ENCODE peak calls at places on chromosomes 12 and 14, in seven cellular contexts. E, X, G, I, Z, P and S are unnamed samples. For H3K9me3, the result is how much of the 10 kb centered on the place peaks cover.

GRCh38 chr12:103503546-103504480 is 8.0 kb upstream of the C12orf42 start:
- DNase-seq in E (no peak), X (no peak), G (peak), I (no peak), Z (no peak), P (no peak), S (peak)

GRCh38 chr14:94045563-94046345 is 19.6 kb downstream of the OTUB2 start:
- DNase-seq in E (no peak), X (no peak), G (no peak), I (no peak), Z (no peak), P (no peak), S (no peak)

GRCh38 chr12:2959508-2960431 is 573 bp downstream of the TEAD4 start:
- DNase-seq in E (peak), X (peak), G (peak), I (peak), Z (peak), P (peak), S (peak)

GRCh38 chr14:101237241-101237616 is 324.1 kb upstream of the DIO3 start:
- DNase-seq in E (no peak), X (peak), G (no peak), I (no peak), Z (no peak), P (no peak), S (no peak)

GRCh38 chr12:124159655-124160054 is 135.2 kb upstream of the RFLNA start:
- DNase-seq in E (no peak), X (no peak), G (no peak), I (no peak), Z (no peak), P (no peak), S (peak)

GRCh38 chr12:111426341-111427185 is 20.8 kb downstream of the SH2B3 start:
- DNase-seq in E (peak), X (no peak), G (no peak), I (no peak), Z (no peak), P (no peak), S (peak)

GRCh38 chr12:51593539-51593938 is 2.5 kb downstream of the SCN8A start:
- DNase-seq in E (no peak), X (no peak), G (no peak), I (peak), Z (peak), P (no peak), S (peak)

GRCh38 chr12:127008758-127009403 is 1258.1 kb upstream of the TMEM132C start:
- DNase-seq in E (no peak), X (no peak), G (no peak), I (no peak), Z (no peak), P (no peak), S (peak)

GRCh38 chr14:68705741-68706283 is 87.1 kb downstream of the ZFP36L1 start:
- DNase-seq in E (no peak), X (no peak), G (peak), I (no peak), Z (no peak), P (no peak), S (peak)

GRCh38 chr12:122871851-122872785 is 23.8 kb downstream of the VPS37B start:
- DNase-seq in E (peak), X (peak), G (peak), I (peak), Z (peak), P (no peak), S (peak)

GRCh38 chr14:69586420-69586819 is 11.7 kb upstream of the CCDC177 start:
- DNase-seq in E (no peak), X (no peak), G (no peak), I (no peak), Z (no peak), P (no peak), S (no peak)

GRCh38 chr12:916712-917445 is 32.6 kb downstream of the RAD52 start:
- DNase-seq in E (no peak), X (no peak), G (no peak), I (no peak), Z (no peak), P (no peak), S (no peak)

GRCh38 chr14:67240168-67240932 is 885 bp upstream of the PALS1 start:
- DNase-seq in E (peak), X (peak), G (peak), I (peak), Z (no peak), P (peak), S (peak)

GRCh38 chr14:45716506-45716905 is 463.5 kb upstream of the MIS18BP1 start:
- DNase-seq in E (no peak), X (no peak), G (no peak), I (no peak), Z (no peak), P (no peak), S (no peak)

GRCh38 chr14:89466939-89467338 is 49.9 kb upstream of the FOXN3 start:
- DNase-seq in E (peak), X (no peak), G (no peak), I (no peak), Z (no peak), P (no peak), S (no peak)

GRCh38 chr12:83823386-83824045 is 1089.1 kb downstream of the SLC6A15 start:
- DNase-seq in E (peak), X (peak), G (peak), I (peak), Z (no peak), P (no peak), S (peak)

GRCh38 chr12:68245071-68246021 is 8.1 kb downstream of the IL22 start:
- DNase-seq in E (no peak), X (no peak), G (no peak), I (no peak), Z (peak), P (no peak), S (no peak)

GRCh38 chr12:42684171-42685071 is 94.9 kb upstream of the PRICKLE1 start:
- DNase-seq in E (no peak), X (no peak), G (no peak), I (no peak), Z (peak), P (no peak), S (no peak)

GRCh38 chr12:49293056-49293956 is 1.6 kb upstream of the PRPH start:
- DNase-seq in E (peak), X (no peak), G (peak), I (no peak), Z (no peak), P (no peak), S (peak)

GRCh38 chr12:95169368-95169767 is 47.9 kb downstream of the FGD6 start:
- DNase-seq in E (no peak), X (no peak), G (peak), I (peak), Z (peak), P (no peak), S (peak)

GRCh38 chr12:70608184-70608583 is 29.0 kb downstream of the PTPRB start:
- DNase-seq in E (no peak), X (no peak), G (no peak), I (no peak), Z (peak), P (no peak), S (no peak)

GRCh38 chr14:77469041-77469440 is 11.1 kb downstream of the AHSA1 start:
- DNase-seq in E (no peak), X (peak), G (no peak), I (no peak), Z (no peak), P (no peak), S (no peak)

GRCh38 chr12:114400395-114400794 is 5.5 kb downstream of the TBX5 start:
- DNase-seq in E (no peak), X (no peak), G (no peak), I (no peak), Z (no peak), P (no peak), S (no peak)

GRCh38 chr12:67578976-67579661 is 69.4 kb upstream of the DYRK2 start:
- DNase-seq in E (no peak), X (no peak), G (no peak), I (no peak), Z (peak), P (no peak), S (no peak)

GRCh38 chr14:59926534-59926933 is 6.6 kb downstream of the LRRC9 start:
- DNase-seq in E (no peak), X (no peak), G (no peak), I (no peak), Z (no peak), P (no peak), S (no peak)

GRCh38 chr12:19382111-19382526 is 57.2 kb upstream of the AEBP2 start:
- DNase-seq in E (no peak), X (no peak), G (peak), I (no peak), Z (peak), P (no peak), S (no peak)

GRCh38 chr14:52044791-52045522 is 23.9 kb downstream of the NID2 start:
- DNase-seq in E (no peak), X (no peak), G (no peak), I (peak), Z (peak), P (no peak), S (no peak)

GRCh38 chr12:49626169-49626835 is 2.9 kb downstream of the PRPF40B start:
- DNase-seq in E (no peak), X (no peak), G (no peak), I (no peak), Z (no peak), P (no peak), S (peak)

GRCh38 chr12:68487721-68488309 is 122.9 kb upstream of the RAP1B start:
- DNase-seq in E (no peak), X (peak), G (no peak), I (no peak), Z (no peak), P (no peak), S (no peak)

GRCh38 chr12:106139422-106140141 is 828 bp upstream of the NUAK1 start:
- DNase-seq in E (peak), X (peak), G (peak), I (peak), Z (peak), P (peak), S (peak)

GRCh38 chr14:22509751-22510300 is 79.2 kb downstream of the DAD1 start:
- DNase-seq in E (no peak), X (no peak), G (no peak), I (no peak), Z (no peak), P (no peak), S (no peak)
- TF ChIP-seq CTCF in E (no peak), X (no peak), G (no peak), I (no peak), Z (no peak), P (no peak), S (no peak)

GRCh38 chr12:128968668-128969067 is 115.4 kb downstream of the GLT1D1 start:
- DNase-seq in E (no peak), X (no peak), G (no peak), I (no peak), Z (no peak), P (no peak), S (no peak)

GRCh38 chr12:128971802-128972201 is 118.5 kb downstream of the GLT1D1 start:
- DNase-seq in E (no peak), X (no peak), G (no peak), I (no peak), Z (no peak), P (no peak), S (no peak)

GRCh38 chr12:128969480-128970055 is 116.3 kb downstream of the GLT1D1 start:
- DNase-seq in E (no peak), X (peak), G (peak), I (peak), Z (no peak), P (no peak), S (no peak)

GRCh38 chr12:128970941-128971340 is 117.7 kb downstream of the GLT1D1 start:
- DNase-seq in E (no peak), X (no peak), G (no peak), I (no peak), Z (no peak), P (no peak), S (no peak)

DNA sequence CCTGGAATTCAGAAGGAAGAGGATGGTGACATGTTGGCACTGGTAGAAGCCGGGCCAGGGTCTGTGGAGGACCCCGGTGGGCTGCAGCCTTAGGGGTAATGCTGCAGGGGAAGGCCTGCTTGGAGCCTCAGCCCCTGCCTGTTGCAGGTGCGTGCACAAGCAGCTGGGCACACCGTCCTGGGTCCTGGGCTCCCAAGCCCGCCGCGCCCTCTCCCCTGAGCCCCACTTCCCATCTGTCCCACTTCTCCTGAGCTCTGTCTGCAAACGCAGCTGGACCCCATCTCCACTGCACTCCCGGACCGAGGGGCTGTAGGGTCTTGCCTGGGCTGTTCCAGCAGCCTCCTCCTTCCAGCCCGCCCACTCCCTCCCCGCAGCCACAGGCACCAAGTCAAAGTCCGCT is 116.8 kb downstream of the GLT1D1 start:
- DNase-seq in E (no peak), X (no peak), G (no peak), I (no peak), Z (no peak), P (no peak), S (no peak)
- H3K9me3 ChIP-seq in E (under half), X (under half), G (under half), I (under half), Z (under half), P (under half), S (under half)

GRCh38 chr12:109932878-109933503 is 32.9 kb downstream of the TCHP start:
- DNase-seq in E (peak), X (no peak), G (no peak), I (no peak), Z (no peak), P (no peak), S (no peak)

GRCh38 chr12:109937371-109937770 is 37.3 kb downstream of the TCHP start:
- DNase-seq in E (no peak), X (no peak), G (no peak), I (no peak), Z (no peak), P (no peak), S (no peak)

GRCh38 chr12:109931143-109931542 is 31.1 kb downstream of the TCHP start:
- DNase-seq in E (no peak), X (no peak), G (no peak), I (no peak), Z (no peak), P (no peak), S (no peak)

GRCh38 chr12:109930028-109930800 is 30.1 kb downstream of the TCHP start:
- DNase-seq in E (no peak), X (no peak), G (no peak), I (peak), Z (no peak), P (no peak), S (no peak)

DNA sequence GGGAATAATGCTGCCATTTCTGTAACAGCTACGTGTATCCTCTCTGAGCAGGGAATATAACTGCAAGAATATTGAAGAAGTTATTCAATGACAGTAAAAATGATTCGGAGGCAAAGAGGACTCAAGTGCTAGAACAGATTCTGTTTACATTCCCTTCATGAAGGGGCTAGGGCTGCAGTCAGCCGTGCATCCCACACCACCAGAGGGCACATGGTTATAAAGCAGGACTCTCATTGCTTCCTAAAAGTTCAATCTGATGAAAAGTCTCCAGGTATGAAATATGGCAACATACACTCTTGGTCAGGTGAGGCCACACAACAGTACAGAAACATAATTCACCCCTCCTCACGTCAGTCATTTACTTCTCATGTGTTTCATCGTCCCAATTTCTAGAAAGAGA is 34.0 kb downstream of the TCHP start:
- DNase-seq in E (no peak), X (no peak), G (no peak), I (no peak), Z (no peak), P (no peak), S (no peak)
- TF ChIP-seq CTCF in E (no peak), X (no peak), G (no peak), I (no peak), Z (peak), P (no peak), S (peak)

DNA sequence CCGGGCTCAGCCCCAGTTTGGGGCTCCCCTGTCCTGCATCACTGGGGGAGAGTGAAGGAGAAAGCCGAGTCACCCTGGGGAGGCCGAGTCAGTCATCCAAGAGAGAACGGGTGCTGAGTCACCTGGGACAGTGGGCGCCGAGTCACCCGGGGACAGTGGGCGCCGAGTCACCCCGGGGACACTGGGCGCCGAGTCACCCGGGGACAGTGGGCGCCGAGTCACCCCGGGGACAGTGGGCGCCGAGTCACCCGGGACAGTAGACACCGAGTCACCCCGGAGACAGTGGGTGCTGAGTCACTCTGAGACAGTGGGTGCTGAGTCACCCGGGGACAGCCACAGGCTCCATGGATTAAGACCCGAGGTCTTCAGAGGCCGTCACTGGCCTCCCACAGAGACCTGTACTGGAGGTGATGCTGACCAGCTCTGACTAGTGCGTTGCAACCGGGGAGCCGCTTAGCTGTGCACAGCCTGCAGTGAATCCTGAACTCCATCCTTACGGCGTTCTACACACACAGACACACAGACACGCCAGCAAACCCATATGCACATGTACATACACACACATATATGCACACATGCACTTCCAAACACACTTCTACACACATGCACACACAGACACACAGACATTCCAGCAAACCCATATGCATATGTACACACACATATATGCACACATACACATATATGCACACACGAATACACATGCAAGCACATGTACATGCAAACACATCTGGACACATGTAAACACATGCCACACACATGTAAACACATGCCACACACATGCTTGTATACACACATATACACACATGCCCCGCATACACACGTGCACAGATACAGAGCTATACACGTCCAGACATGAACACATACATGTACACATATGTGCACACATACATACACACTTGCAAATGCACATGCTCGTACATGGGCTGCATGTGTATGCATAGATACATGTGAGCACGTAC is 64.9 kb upstream of the GALNT9 start:
- DNase-seq in E (peak), X (peak), G (no peak), I (no peak), Z (no peak), P (no peak), S (no peak)
- H3K9me3 ChIP-seq in E (under half), X (under half), G (under half), I (under half), Z (under half), P (under half), S (under half)

GRCh38 chr12:54169036-54169435 is 19.7 kb downstream of the SMUG1 start:
- DNase-seq in E (no peak), X (no peak), G (no peak), I (no peak), Z (no peak), P (no peak), S (no peak)
- TF ChIP-seq CTCF in E (no peak), X (no peak), G (no peak), I (no peak), Z (peak), P (no peak), S (no peak)